ENCODE peak calls at places on chromosomes 3 and 15, in eight cellular contexts. I is stomach, U is transverse colon, O is ovary, E is IMR-90, S is thyroid gland, L is lower leg skin, H is NB4. B is an unnamed sample.
A peak's percentile ranks its signal among the peaks of the same experiment; 100 is the strongest.

GRCh38 chr3:187852842-187853727 is 107.8 kb upstream of the BCL6 start:
- DNase-seq in I (no peak), H (no peak), O (no peak), U (peak; percentile 19), E (peak; percentile 34), L (peak; percentile 39), S (no peak), B (no peak)

GRCh38 chr15:74222705-74223104 is 13.4 kb upstream of the CCDC33 start:
- DNase-seq in L (no peak), U (peak; percentile 63), E (no peak), H (no peak), S (no peak), O (no peak), I (no peak), B (no peak)

GRCh38 chr3:143167956-143168355 is 48.4 kb downstream of the CHST2 start:
- DNase-seq in U (no peak), I (no peak), H (no peak), S (no peak), O (no peak), L (no peak), E (peak; percentile 74), B (no peak)

GRCh38 chr15:23588268-23588667 is 22.8 kb downstream of the MKRN3 start:
- DNase-seq in O (no peak), S (no peak), E (no peak), H (no peak), L (no peak), I (no peak), U (no peak), B (no peak)

GRCh38 chr15:66047321-66048024 is 178.2 kb downstream of the RAB11A start:
- DNase-seq in L (no peak), I (no peak), E (no peak), O (no peak), U (no peak), S (no peak), H (peak; percentile 6), B (no peak)

GRCh38 chr3:75192065-75192658 is 472.0 kb upstream of the FRG2C start:
- DNase-seq in L (no peak), O (no peak), I (peak; percentile 28), U (peak; percentile 41), S (peak; percentile 5), H (peak; percentile 49), E (peak; percentile 36), B (peak; percentile 4)

GRCh38 chr15:47296911-47297310 is 420.4 kb upstream of the SEMA6D start:
- DNase-seq in O (no peak), U (no peak), S (no peak), H (no peak), E (no peak), L (no peak), I (no peak), B (no peak)

GRCh38 chr15:66078196-66078928 is 175.2 kb downstream of the MEGF11 start:
- DNase-seq in U (no peak), E (no peak), I (no peak), L (no peak), O (no peak), H (no peak), S (peak; percentile 6), B (no peak)

GRCh38 chr3:123361019-123361418 is 87.9 kb downstream of the ADCY5 start:
- DNase-seq in I (no peak), L (no peak), U (no peak), S (no peak), E (no peak), O (peak; percentile 7), H (no peak), B (no peak)

GRCh38 chr3:100538339-100538706 is 45.9 kb downstream of the TMEM45A start:
- DNase-seq in S (no peak), U (no peak), O (no peak), H (no peak), E (peak; percentile 56), L (no peak), I (no peak), B (no peak)

GRCh38 chr3:187567741-187568140 is 102.5 kb downstream of the SST start:
- DNase-seq in L (no peak), I (no peak), E (peak; percentile 57), S (no peak), O (no peak), U (no peak), H (no peak), B (peak; percentile 44)

GRCh38 chr3:66492672-66493071 is 8.2 kb downstream of the LRIG1 start:
- DNase-seq in E (no peak), I (peak; percentile 73), H (no peak), L (no peak), S (no peak), O (no peak), U (peak; percentile 76), B (no peak)

GRCh38 chr3:178676942-178677606 is 140.8 kb downstream of the KCNMB2 start:
- DNase-seq in I (no peak), L (no peak), S (no peak), H (no peak), U (no peak), O (peak; percentile 56), E (no peak), B (no peak)

GRCh38 chr3:81760924-81761903 is at the start of gene GBE1:
- DNase-seq in S (peak; percentile 93), I (peak; percentile 93), E (peak; percentile 93), O (peak; percentile 91), L (peak; percentile 96), H (peak; percentile 98), U (peak; percentile 93), B (peak; percentile 84)
- TF ChIP-seq POLR2A in S (peak; percentile 90), I (no peak), E (peak; percentile 94), O (peak; percentile 84), L (no peak), H (peak; percentile 31), U (peak; percentile 87), B (peak; percentile 66)

GRCh38 chr15:100918034-100918689 is 995 bp upstream of the LRRK1 start:
- DNase-seq in L (peak; percentile 76), H (peak; percentile 94), E (peak; percentile 62), U (peak; percentile 90), O (peak; percentile 83), S (peak; percentile 85), I (peak; percentile 83), B (peak; percentile 80)
- TF ChIP-seq POLR2A in L (no peak), H (peak; percentile 58), E (no peak), U (peak; percentile 48), O (no peak), S (peak; percentile 22), I (no peak), B (peak; percentile 43)

DNA sequence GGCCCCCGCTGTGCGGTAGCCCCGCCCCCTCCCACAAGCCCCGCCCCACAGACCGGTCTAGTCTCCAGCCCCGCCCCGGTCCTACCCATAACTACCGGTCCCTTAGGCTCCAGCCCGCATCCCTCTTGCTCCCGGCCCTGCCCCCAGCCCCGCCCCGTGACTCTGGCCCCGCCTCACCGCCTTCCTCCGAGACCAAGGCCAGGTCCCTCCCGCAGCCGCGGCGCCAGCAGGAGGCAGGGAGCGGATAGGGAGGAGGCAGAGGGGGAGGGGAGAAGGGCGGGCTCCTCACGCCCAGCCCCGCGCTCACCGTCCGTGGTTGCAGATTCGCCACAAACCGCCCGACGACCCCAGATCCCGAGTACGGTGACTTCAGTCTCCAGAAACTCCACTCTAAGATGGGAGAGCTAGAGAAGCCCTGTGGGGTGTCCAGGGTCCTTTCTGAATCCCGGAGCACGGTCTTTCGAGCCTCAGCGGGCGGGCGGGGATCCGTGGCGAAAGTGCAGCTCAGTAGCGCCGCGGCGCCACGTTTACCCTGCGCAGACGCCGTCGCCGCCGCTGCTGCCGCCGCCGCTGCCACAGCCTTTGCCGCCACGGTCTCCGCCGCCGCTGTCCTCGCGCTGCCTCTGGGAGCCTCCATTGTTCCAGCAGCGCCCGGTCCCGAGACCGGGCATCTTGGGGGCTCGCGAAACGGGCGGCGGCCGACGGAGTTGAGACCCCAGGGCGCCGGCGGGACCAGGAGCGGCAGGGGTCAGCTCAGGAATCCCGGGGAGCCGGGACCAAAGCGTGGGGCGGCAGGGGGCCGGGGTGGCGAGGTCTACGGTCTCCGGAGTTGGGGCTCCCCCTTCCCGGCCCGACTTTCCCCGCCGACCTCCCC is at the start of gene BRPF1:
- DNase-seq in U (peak; percentile 100), E (peak; percentile 99), O (peak; percentile 100), S (peak; percentile 100), H (peak; percentile 99), I (peak; percentile 100), L (peak; percentile 99), B (peak; percentile 94)
- TF ChIP-seq POLR2A in U (peak; percentile 69), E (peak; percentile 75), O (peak; percentile 51), S (peak; percentile 58), H (peak; percentile 72), I (no peak), L (no peak), B (peak; percentile 83)

GRCh38 chr3:58164916-58165821 is 45.6 kb downstream of the DNASE1L3 start:
- DNase-seq in O (peak; percentile 79), I (peak; percentile 58), E (no peak), H (no peak), S (peak; percentile 63), U (no peak), L (no peak), B (no peak)
- TF ChIP-seq POLR2A in O (no peak), I (no peak), E (no peak), H (no peak), S (peak; percentile 21), U (no peak), L (no peak), B (no peak)

GRCh38 chr3:129314757-129315385 is 36.2 kb downstream of the HMCES start:
- DNase-seq in U (peak; percentile 85), E (peak; percentile 83), I (peak; percentile 75), S (peak; percentile 86), H (peak; percentile 89), L (peak; percentile 86), O (peak; percentile 92), B (peak; percentile 87)

GRCh38 chr3:129313983-129314756 is 35.5 kb downstream of the HMCES start:
- DNase-seq in U (peak; percentile 27), E (peak; percentile 36), H (peak; percentile 24), O (no peak), I (no peak), L (peak; percentile 34), S (no peak), B (no peak)

GRCh38 chr3:129312021-129312639 is 33.5 kb downstream of the HMCES start:
- DNase-seq in I (no peak), L (no peak), O (no peak), U (peak; percentile 26), H (peak; percentile 14), S (no peak), E (peak; percentile 55), B (no peak)

GRCh38 chr3:129312671-129313414 is 34.2 kb downstream of the HMCES start:
- DNase-seq in L (no peak), H (peak; percentile 21), U (no peak), S (peak; percentile 17), O (no peak), E (peak; percentile 16), I (no peak), B (no peak)

GRCh38 chr3:129313415-129313982 is 34.8 kb downstream of the HMCES start:
- DNase-seq in U (peak; percentile 31), O (peak; percentile 55), H (no peak), L (no peak), E (peak; percentile 9), S (no peak), I (no peak), B (no peak)
- TF ChIP-seq POLR2A in U (peak; percentile 8), O (no peak), H (peak; percentile 4), L (no peak), E (no peak), S (no peak), I (no peak), B (peak; percentile 21)

GRCh38 chr15:101051291-101052030 is 132.3 kb downstream of the LRRK1 start:
- DNase-seq in I (no peak), H (no peak), E (no peak), S (no peak), O (no peak), U (no peak), L (peak; percentile 8), B (no peak)
- TF ChIP-seq POLR2A in I (no peak), H (no peak), E (no peak), S (no peak), O (no peak), U (no peak), L (no peak), B (no peak)